ENCODE peak calls at places on chromosomes 12 and 14, in seven cellular contexts. P is AG09309, S is astrocyte of the spinal cord, F is NT2/D1, Y is testis, U is HL-60, K is ovary. L is an unnamed sample.
A peak's percentile ranks its signal among the peaks of the same experiment; 100 is the strongest.

GRCh38 chr12:33111850-33112249 is 215.3 kb upstream of the PKP2 start:
- DNase-seq in P (no peak), S (no peak), F (no peak), Y (no peak), U (no peak), K (no peak), L (no peak)

GRCh38 chr12:75525263-75525662 is 13.9 kb upstream of the KRR1 start:
- DNase-seq in P (no peak), S (no peak), F (no peak), Y (no peak), U (no peak), K (no peak), L (no peak)

GRCh38 chr12:54989829-54990228 is 5.3 kb upstream of the TESPA1 start:
- DNase-seq in P (no peak), S (no peak), F (no peak), Y (no peak), U (no peak), K (no peak), L (no peak)

GRCh38 chr12:6316921-6317692 is 6.6 kb downstream of the PLEKHG6 start:
- DNase-seq in P (no peak), S (no peak), F (no peak), Y (no peak), U (no peak), K (no peak), L (no peak)

GRCh38 chr14:69664865-69665526 is 53.6 kb downstream of the SUSD6 start:
- DNase-seq in P (no peak), S (no peak), F (no peak), Y (no peak), U (no peak), K (no peak), L (no peak)

GRCh38 chr14:29216316-29216715 is 449.7 kb downstream of the FOXG1 start:
- DNase-seq in P (no peak), S (no peak), F (no peak), Y (no peak), U (no peak), K (no peak), L (no peak)

GRCh38 chr12:115451785-115452736 is 768.1 kb upstream of the TBX3 start:
- DNase-seq in P (no peak), S (no peak), F (peak; percentile 61), Y (peak; percentile 64), U (no peak), K (peak; percentile 64), L (peak; percentile 10)

GRCh38 chr14:20723458-20723857 is 22.2 kb upstream of the EDDM3A start:
- DNase-seq in P (no peak), S (no peak), F (no peak), Y (no peak), U (no peak), K (no peak), L (no peak)

GRCh38 chr14:58861546-58861945 is 223.8 kb downstream of the DACT1 start:
- DNase-seq in P (no peak), S (peak; percentile 53), F (no peak), Y (no peak), U (no peak), K (no peak), L (peak; percentile 32)

GRCh38 chr14:104554608-104555401 is 24.8 kb upstream of the C14orf180 start:
- DNase-seq in P (no peak), S (no peak), F (no peak), Y (peak; percentile 41), U (no peak), K (no peak), L (no peak)

GRCh38 chr14:23877538-23878180 is 75.9 kb upstream of the DHRS4 start:
- DNase-seq in P (no peak), S (no peak), F (no peak), Y (no peak), U (no peak), K (no peak), L (no peak)

GRCh38 chr12:104381721-104382480 is 74.8 kb upstream of the CHST11 start:
- DNase-seq in P (no peak), S (peak; percentile 80), F (peak; percentile 87), Y (peak; percentile 92), U (peak; percentile 48), K (peak; percentile 73), L (peak; percentile 87)
- H3K4me3 ChIP-seq in P (no peak overlapping the region), S (no peak overlapping the region), F (no peak overlapping the region), Y (no peak overlapping the region), U (no peak overlapping the region), K (no peak overlapping the region), L (no peak overlapping the region)

GRCh38 chr12:53450936-53451335 is 966 bp upstream of the PCBP2 start:
- DNase-seq in P (no peak), S (no peak), F (no peak), Y (no peak), U (no peak), K (no peak), L (no peak)
- H3K4me3 ChIP-seq in P (no peak overlapping the region), S (no peak overlapping the region), F (no peak overlapping the region), Y (no peak overlapping the region), U (no peak overlapping the region), K (no peak overlapping the region), L (no peak overlapping the region)

DNA sequence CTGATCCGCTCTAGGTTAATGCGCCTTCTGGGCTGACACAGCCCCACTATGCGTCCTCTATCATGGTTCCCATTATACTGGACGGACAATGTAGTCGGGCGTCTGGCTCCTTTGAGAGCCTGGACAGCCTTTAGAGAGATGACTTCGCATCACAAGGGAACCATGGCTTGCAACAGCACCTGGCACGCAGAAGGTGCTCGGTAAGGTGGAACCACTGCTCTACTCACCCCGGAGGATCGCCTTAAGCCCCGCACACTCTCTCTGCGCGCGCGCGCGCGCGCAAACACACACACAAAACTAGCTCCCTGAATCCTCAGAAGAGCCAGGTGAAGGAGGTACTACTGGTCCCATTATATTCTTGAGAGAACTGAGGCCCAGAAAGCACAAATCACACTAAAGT is 7.1 kb downstream of the MAP3K12 start:
- DNase-seq in P (no peak), S (no peak), F (no peak), Y (no peak), U (no peak), K (no peak), L (no peak)
- H3K4me3 ChIP-seq in P (peak overlapping the region; percentile 57), S (peak overlapping the region; percentile 42), F (peak overlapping the region; percentile 32), Y (peak overlapping the region; percentile 57), U (no peak overlapping the region), K (peak overlapping the region; percentile 59), L (peak overlapping the region; percentile 54)

GRCh38 chr12:30754750-30755394 is at the start of gene CAPRIN2:
- DNase-seq in P (peak; percentile 76), S (peak; percentile 98), F (peak; percentile 100), Y (peak; percentile 96), U (peak; percentile 56), K (peak; percentile 93), L (peak; percentile 98)

GRCh38 chr12:30755395-30755762 is 628 bp upstream of the CAPRIN2 start:
- DNase-seq in P (no peak), S (no peak), F (no peak), Y (no peak), U (no peak), K (no peak), L (no peak)

GRCh38 chr12:30754383-30754749 is 385 bp downstream of the CAPRIN2 start:
- DNase-seq in P (no peak), S (no peak), F (no peak), Y (no peak), U (no peak), K (no peak), L (no peak)

GRCh38 chr12:30756074-30756473 is 1.3 kb upstream of the CAPRIN2 start:
- DNase-seq in P (no peak), S (no peak), F (no peak), Y (peak; percentile 53), U (no peak), K (no peak), L (no peak)

GRCh38 chr12:30757316-30757715 is 2.6 kb upstream of the CAPRIN2 start:
- DNase-seq in P (no peak), S (no peak), F (no peak), Y (no peak), U (no peak), K (no peak), L (no peak)
- H3K4me3 ChIP-seq in P (no peak overlapping the region), S (no peak overlapping the region), F (no peak overlapping the region), Y (no peak overlapping the region), U (no peak overlapping the region), K (no peak overlapping the region), L (no peak overlapping the region)

DNA sequence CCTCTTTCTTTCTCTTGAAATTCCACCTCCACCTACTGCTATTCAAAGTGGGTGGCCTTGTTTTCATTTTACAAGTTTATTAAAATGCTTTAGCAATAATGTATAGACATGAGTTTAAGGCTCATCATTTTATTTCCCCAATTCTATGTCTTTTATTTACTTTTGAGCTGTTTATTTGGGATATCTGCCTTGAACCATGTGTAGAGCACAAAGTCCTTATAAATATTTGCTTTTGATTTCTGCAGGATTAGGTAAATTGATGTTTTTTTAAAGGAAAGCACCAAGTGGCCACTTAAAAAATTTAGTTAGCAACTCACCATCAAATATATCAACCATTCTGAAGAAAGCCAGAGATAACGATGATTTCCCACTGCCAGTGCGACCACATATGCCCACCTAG is 39.8 kb upstream of the KCNJ8 start:
- DNase-seq in P (no peak), S (no peak), F (no peak), Y (no peak), U (no peak), K (no peak), L (no peak)
- H3K4me3 ChIP-seq in P (no peak overlapping the region), S (no peak overlapping the region), F (no peak overlapping the region), Y (no peak overlapping the region), U (no peak overlapping the region), K (no peak overlapping the region), L (no peak overlapping the region)

GRCh38 chr12:122985590-122986257 is 5.2 kb downstream of the ARL6IP4 start:
- DNase-seq in P (no peak), S (no peak), F (no peak), Y (no peak), U (no peak), K (no peak), L (no peak)

GRCh38 chr12:122982963-122983788 is 2.7 kb downstream of the ARL6IP4 start:
- DNase-seq in P (no peak), S (no peak), F (no peak), Y (no peak), U (no peak), K (no peak), L (no peak)

GRCh38 chr12:122984612-122985358 is 4.3 kb downstream of the ARL6IP4 start:
- DNase-seq in P (no peak), S (no peak), F (no peak), Y (peak; percentile 84), U (no peak), K (peak; percentile 77), L (no peak)

GRCh38 chr12:122982494-122982850 is 2.0 kb downstream of the ARL6IP4 start:
- DNase-seq in P (no peak), S (no peak), F (no peak), Y (no peak), U (no peak), K (no peak), L (no peak)

DNA sequence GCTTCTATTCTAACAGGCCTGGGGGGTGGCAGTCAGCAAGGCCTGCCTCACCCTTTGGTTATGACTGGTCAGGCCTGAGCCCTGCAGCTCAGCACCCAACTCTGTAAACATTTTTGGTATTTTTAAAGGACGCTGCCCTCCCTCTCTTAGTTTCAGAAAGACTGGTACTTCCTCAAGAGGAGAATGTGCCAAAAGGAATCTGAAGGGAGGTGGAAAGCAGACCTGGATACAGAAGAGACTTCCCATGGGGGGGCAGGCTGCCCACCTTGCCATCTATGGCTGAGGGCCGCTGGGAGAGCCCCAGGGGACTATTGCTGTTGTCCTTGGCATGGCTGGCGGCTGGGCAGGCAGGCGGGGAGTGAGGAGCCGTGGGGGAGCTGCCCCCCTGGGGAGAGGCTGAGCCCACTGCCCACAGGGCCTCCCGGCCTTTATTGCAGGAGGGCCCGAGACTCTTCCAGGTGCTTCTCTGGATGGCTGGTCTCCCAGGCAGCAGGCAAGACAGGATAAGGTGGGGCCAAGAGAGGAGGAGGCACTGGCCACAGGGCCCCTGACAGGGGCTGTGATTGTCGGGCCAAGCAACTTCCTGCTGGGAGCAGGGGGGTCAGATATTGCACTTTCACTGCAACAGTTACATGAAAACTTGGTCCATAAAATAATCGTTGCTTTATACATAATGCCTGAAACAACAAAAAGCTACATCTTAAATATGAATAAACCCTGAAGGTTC is 3.5 kb downstream of the ARL6IP4 start:
- DNase-seq in P (no peak), S (no peak), F (no peak), Y (no peak), U (no peak), K (no peak), L (no peak)
- H3K4me3 ChIP-seq in P (no peak overlapping the region), S (no peak overlapping the region), F (no peak overlapping the region), Y (no peak overlapping the region), U (no peak overlapping the region), K (no peak overlapping the region), L (no peak overlapping the region)